ENCODE peak calls at places on chromosomes 12 and 14, in six cellular contexts. C is GM23248, A is GM23338, Y is SK-N-SH, O is left ventricle myocardium inferior, G is heart left ventricle. V is an unnamed sample.

GRCh38 chr14:49796025-49796424 is 28.1 kb downstream of the KLHDC2 start:
- DNase-seq in O (no peak), C (peak; percentile 21), A (no peak), G (no peak), Y (no peak), V (no peak)

GRCh38 chr14:34971801-34972200 is 11.0 kb upstream of the SRP54 start:
- DNase-seq in C (no peak), Y (no peak), A (no peak), G (no peak), O (no peak), V (no peak)

GRCh38 chr14:102893452-102893851 is 29.0 kb upstream of the AMN start:
- DNase-seq in O (peak; percentile 32), G (peak; percentile 34), C (peak; percentile 94), A (no peak), Y (no peak), V (no peak)

GRCh38 chr14:31084385-31084784 is 58.2 kb upstream of the STRN3 start:
- DNase-seq in O (no peak), C (no peak), A (peak; percentile 24), G (no peak), Y (no peak), V (no peak)

GRCh38 chr12:121534495-121535148 is 46.2 kb downstream of the KDM2B start:
- DNase-seq in O (no peak), C (no peak), G (no peak), A (peak; percentile 73), Y (no peak), V (no peak)

GRCh38 chr14:69994002-69994401 is 114.8 kb downstream of the SMOC1 start:
- DNase-seq in Y (no peak), C (no peak), A (no peak), O (no peak), G (no peak), V (no peak)

GRCh38 chr12:115710104-115710564 is 567.4 kb downstream of the MED13L start:
- DNase-seq in O (peak; percentile 34), Y (no peak), G (peak; percentile 27), A (no peak), C (peak; percentile 66), V (no peak)

GRCh38 chr14:35159742-35160409 is 37.5 kb downstream of the PRORP start:
- DNase-seq in Y (no peak), G (no peak), A (no peak), C (peak; percentile 96), O (no peak), V (peak; percentile 7)

GRCh38 chr14:66070542-66071319 is 415.4 kb upstream of the CCDC196 start:
- DNase-seq in A (peak; percentile 90), C (peak; percentile 29), O (peak; percentile 25), G (no peak), Y (peak; percentile 63), V (peak; percentile 63)

GRCh38 chr14:69328317-69328716 is 68.4 kb downstream of the GALNT16 start:
- DNase-seq in Y (no peak), O (no peak), C (no peak), G (no peak), A (no peak), V (no peak)

GRCh38 chr12:65999564-66000280 is 130.8 kb downstream of the LLPH start:
- DNase-seq in G (no peak), Y (no peak), O (no peak), A (no peak), C (peak; percentile 40), V (peak; percentile 56)

GRCh38 chr12:52699960-52700359 is 3.4 kb downstream of the KRT77 start:
- DNase-seq in G (no peak), Y (no peak), O (no peak), A (no peak), C (no peak), V (no peak)

GRCh38 chr12:82554529-82554928 is 132.2 kb upstream of the TMTC2 start:
- DNase-seq in O (no peak), A (no peak), Y (no peak), C (no peak), G (no peak), V (no peak)

GRCh38 chr14:35222872-35223471 is 69.2 kb upstream of the PSMA6 start:
- DNase-seq in C (no peak), Y (no peak), A (no peak), G (no peak), O (no peak), V (no peak)

GRCh38 chr14:91264151-91265150 is 19.9 kb upstream of the GPR68 start:
- DNase-seq in G (no peak), Y (no peak), A (peak; percentile 65), C (peak; percentile 59), O (peak; percentile 35), V (peak; percentile 2)

GRCh38 chr14:97513891-97514290 is 716.7 kb downstream of the VRK1 start:
- DNase-seq in C (no peak), G (no peak), O (no peak), Y (no peak), A (no peak), V (no peak)

GRCh38 chr12:28513983-28514382 is 323.7 kb downstream of the CCDC91 start:
- DNase-seq in O (no peak), A (no peak), Y (no peak), G (no peak), C (no peak), V (no peak)

GRCh38 chr12:14479004-14479403 is 88.7 kb downstream of the PLBD1 start:
- DNase-seq in O (no peak), Y (no peak), C (no peak), A (no peak), G (no peak), V (no peak)

GRCh38 chr14:26598081-26598671 is 343 bp upstream of the NOVA1 start:
- DNase-seq in C (peak; percentile 82), G (peak; percentile 82), A (peak; percentile 95), O (peak; percentile 78), Y (peak; percentile 87), V (peak; percentile 60)

GRCh38 chr12:116771651-116772050 is 33.5 kb downstream of the RNFT2 start:
- DNase-seq in C (no peak), O (no peak), G (no peak), Y (no peak), A (no peak), V (no peak)

GRCh38 chr14:89425931-89426330 is 8.9 kb upstream of the FOXN3 start:
- DNase-seq in C (peak; percentile 96), A (no peak), O (no peak), G (no peak), Y (no peak), V (no peak)

DNA sequence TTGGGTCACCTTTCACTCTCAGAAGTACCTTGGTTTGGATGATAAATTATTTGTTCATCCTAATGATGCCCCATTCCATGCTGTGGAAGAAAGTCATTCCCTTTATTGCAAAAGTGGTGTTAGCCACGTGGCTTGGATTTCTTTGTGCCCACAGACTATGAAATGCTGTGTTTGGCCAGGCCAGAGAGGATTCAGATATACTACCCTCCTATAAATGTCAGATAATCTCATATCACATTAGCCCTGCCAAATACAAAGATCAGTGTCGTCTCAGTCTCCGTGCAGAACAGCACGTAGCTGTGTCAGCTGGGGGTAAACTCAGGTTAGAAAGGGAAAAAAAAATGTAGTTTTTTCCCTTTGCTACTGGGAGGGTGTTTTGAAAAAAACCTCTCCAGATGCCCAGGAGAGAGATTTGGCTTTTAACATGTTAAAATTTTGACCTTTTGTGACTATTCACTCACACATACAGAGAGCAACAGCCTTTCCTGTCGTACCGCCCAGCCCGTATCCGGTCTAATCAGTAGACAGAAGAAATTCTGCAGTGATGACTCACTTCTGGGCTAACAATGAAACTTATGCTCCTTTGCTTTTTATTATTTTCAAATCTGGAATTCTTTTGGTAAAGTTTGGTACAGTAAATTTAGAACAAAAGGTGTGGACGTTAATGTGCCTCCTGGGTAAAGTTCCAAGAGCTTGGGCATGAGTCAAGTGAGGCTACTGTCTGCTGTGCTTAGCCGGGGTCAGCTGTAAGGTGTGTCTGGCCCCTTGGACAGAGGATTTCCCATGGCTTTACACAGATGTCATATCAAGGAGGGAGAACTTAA is 8.5 kb upstream of the PTPRB start:
- DNase-seq in A (peak; percentile 41), O (peak; percentile 40), C (peak; percentile 96), G (peak; percentile 63), Y (no peak), V (peak; percentile 85)
- H3K27ac ChIP-seq in A (no peak overlapping the region), O (peak overlapping the region; percentile 75), C (peak overlapping the region; percentile 94), G (peak overlapping the region; percentile 21), Y (peak overlapping the region; percentile 98), V (peak overlapping the region; percentile 68)

GRCh38 chr12:132510111-132510724 is 20.3 kb downstream of the FBRSL1 start:
- DNase-seq in Y (no peak), G (no peak), O (no peak), C (no peak), A (no peak), V (no peak)

GRCh38 chr12:132510746-132511477 is 21.0 kb downstream of the FBRSL1 start:
- DNase-seq in A (no peak), O (no peak), Y (no peak), C (no peak), G (no peak), V (no peak)

GRCh38 chr12:132513070-132513398 is 23.1 kb downstream of the FBRSL1 start:
- DNase-seq in Y (no peak), O (no peak), C (no peak), G (no peak), A (no peak), V (no peak)

GRCh38 chr12:132512197-132513069 is 22.5 kb downstream of the FBRSL1 start:
- DNase-seq in C (no peak), Y (no peak), G (no peak), O (no peak), A (no peak), V (no peak)

DNA sequence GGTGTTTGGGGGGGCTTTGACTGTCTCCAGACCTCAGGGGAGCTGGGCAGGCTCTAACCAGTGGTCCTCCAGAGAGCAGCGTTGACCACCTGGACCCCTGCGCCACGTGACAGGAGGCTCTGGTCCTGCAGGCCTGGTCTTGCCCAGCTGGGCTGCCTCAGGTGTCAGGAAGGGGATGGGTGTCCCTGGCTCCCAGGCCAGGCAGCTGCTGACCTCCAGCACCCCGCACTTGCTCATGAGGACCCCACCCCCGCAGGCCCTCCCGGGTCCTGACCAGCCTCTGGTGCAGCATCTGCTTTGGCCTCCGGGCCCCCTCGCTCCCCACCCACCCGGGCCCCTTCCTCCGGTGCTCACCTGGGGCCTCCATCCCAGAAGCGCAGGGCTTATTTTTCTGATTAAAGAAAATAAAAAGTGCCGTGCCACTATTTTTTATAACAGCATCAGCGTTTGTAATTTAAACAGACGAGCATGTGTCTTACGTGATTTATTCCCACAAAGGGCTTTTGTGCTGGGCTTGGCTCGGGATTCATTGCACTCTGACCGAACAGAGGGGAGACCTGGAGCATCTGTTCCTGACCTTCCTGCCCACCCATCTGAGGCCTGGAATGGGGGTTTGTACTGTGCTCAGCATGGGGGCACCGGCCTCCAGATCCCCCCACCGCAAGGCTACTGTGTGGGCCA is 21.7 kb downstream of the FBRSL1 start:
- DNase-seq in C (no peak), O (no peak), A (no peak), G (no peak), Y (no peak), V (no peak)
- H3K4me1 ChIP-seq in C (peaks cover 1% of the 10 kb centered on the region), O (peaks cover 46% of the 10 kb centered on the region), A (peaks cover 7% of the 10 kb centered on the region), G (no peaks in the 10 kb centered on the region), Y (peaks cover 6% of the 10 kb centered on the region), V (no peaks in the 10 kb centered on the region)

DNA sequence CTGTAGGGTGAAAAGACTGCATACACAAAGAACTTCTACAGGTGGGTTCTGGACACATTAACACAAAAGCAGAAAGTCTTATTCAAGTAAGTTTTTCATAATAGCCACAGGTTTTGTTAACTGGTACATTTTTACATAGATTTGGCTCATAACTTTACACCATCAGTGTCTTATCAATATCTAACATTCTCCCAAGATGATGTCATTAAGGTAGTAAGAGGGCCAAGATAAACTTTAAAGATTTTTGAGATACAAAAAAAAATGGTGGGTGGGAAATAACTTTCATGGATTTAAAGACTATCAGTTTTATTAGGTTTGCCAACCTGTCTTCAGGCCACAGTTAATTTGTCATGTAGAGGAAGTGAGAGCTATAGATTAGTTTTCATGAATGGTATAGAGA is 1.7 kb downstream of the SUPT16H start:
- DNase-seq in G (no peak), Y (no peak), C (peak; percentile 9), A (no peak), O (no peak), V (no peak)
- H3K27ac ChIP-seq in G (no peak overlapping the region), Y (peak overlapping the region; percentile 94), C (peak overlapping the region; percentile 94), A (no peak overlapping the region), O (no peak overlapping the region), V (no peak overlapping the region)

GRCh38 chr14:93878871-93879270 is 48.3 kb upstream of the FAM181A start:
- DNase-seq in C (no peak), O (no peak), Y (no peak), A (no peak), G (no peak), V (no peak)
- H3K4me1 ChIP-seq in C (peaks cover 3% of the 10 kb centered on the region), O (peaks cover 4% of the 10 kb centered on the region), Y (no peaks in the 10 kb centered on the region), A (peaks cover 15% of the 10 kb centered on the region), G (no peaks in the 10 kb centered on the region), V (no peaks in the 10 kb centered on the region)

V was measured in PC-9.